ENCODE peak calls at places on chromosomes 12 and 14, in four cellular contexts. R, S, W and O are unnamed samples.

GRCh38 chr12:111304642-111305071 is 64.2 kb downstream of the PHETA1 start:
- DNase-seq in R (peak; percentile 71), S (no peak), W (no peak), O (no peak)

GRCh38 chr14:88233915-88234314 is 89.2 kb downstream of the KCNK10 start:
- DNase-seq in R (peak; percentile 15), S (peak; percentile 40), W (no peak), O (peak; percentile 48)

GRCh38 chr14:55383039-55383438 is 28.6 kb downstream of the ATG14 start:
- DNase-seq in R (no peak), S (no peak), W (no peak), O (no peak)

GRCh38 chr12:117076410-117077372 is 22.5 kb downstream of the TESC start:
- DNase-seq in R (no peak), S (no peak), W (no peak), O (no peak)

GRCh38 chr14:77590845-77591506 is 25.5 kb downstream of the SPTLC2 start:
- DNase-seq in R (no peak), S (no peak), W (no peak), O (no peak)

GRCh38 chr14:34965365-34965764 is 17.4 kb upstream of the SRP54 start:
- DNase-seq in R (no peak), S (no peak), W (no peak), O (no peak)

GRCh38 chr14:73266317-73266716 is 29.0 kb downstream of the PAPLN start:
- DNase-seq in R (no peak), S (no peak), W (no peak), O (no peak)

GRCh38 chr14:58977366-58977765 is 211.1 kb upstream of the DAAM1 start:
- DNase-seq in R (no peak), S (no peak), W (no peak), O (no peak)

GRCh38 chr14:44963775-44964380 is 1.9 kb downstream of the TOGARAM1 start:
- DNase-seq in R (no peak), S (peak; percentile 41), W (no peak), O (no peak)

GRCh38 chr12:127537070-127537469 is 729.9 kb upstream of the TMEM132C start:
- DNase-seq in R (no peak), S (no peak), W (no peak), O (no peak)

GRCh38 chr12:62792526-62792925 is 142.4 kb downstream of the PPM1H start:
- DNase-seq in R (no peak), S (no peak), W (no peak), O (no peak)

GRCh38 chr12:26264215-26264838 is 69.0 kb downstream of the SSPN start:
- DNase-seq in R (no peak), S (no peak), W (no peak), O (no peak)

GRCh38 chr12:129540249-129540648 is 363.6 kb downstream of the TMEM132D start:
- DNase-seq in R (no peak), S (no peak), W (no peak), O (no peak)

GRCh38 chr14:90547250-90547649 is 150.4 kb downstream of the CALM1 start:
- DNase-seq in R (no peak), S (no peak), W (no peak), O (no peak)

GRCh38 chr12:43291516-43291915 is 260.5 kb downstream of the ADAMTS20 start:
- DNase-seq in R (no peak), S (no peak), W (no peak), O (no peak)

GRCh38 chr14:102824832-102825231 is 47.6 kb downstream of the TRAF3 start:
- DNase-seq in R (no peak), S (no peak), W (no peak), O (no peak)

GRCh38 chr14:72665259-72665658 is 228.6 kb downstream of the DPF3 start:
- DNase-seq in R (no peak), S (peak; percentile 7), W (no peak), O (peak; percentile 35)

GRCh38 chr12:119061208-119061796 is 80.0 kb downstream of the SRRM4 start:
- DNase-seq in R (peak; percentile 47), S (peak; percentile 27), W (no peak), O (no peak)

GRCh38 chr14:59306775-59307174 is 118.3 kb downstream of the DAAM1 start:
- DNase-seq in R (no peak), S (no peak), W (no peak), O (peak; percentile 28)

GRCh38 chr12:24850486-24850885 is 98.4 kb downstream of the BCAT1 start:
- DNase-seq in R (no peak), S (no peak), W (no peak), O (no peak)

GRCh38 chr12:49537709-49538601 is 875 bp upstream of the KCNH3 start:
- DNase-seq in R (no peak), S (no peak), W (no peak), O (peak; percentile 48)

GRCh38 chr12:55931317-55931779 is 386 bp downstream of the DGKA start:
- DNase-seq in R (peak; percentile 32), S (no peak), W (no peak), O (peak; percentile 38)

GRCh38 chr12:55931780-55932545 is 1.0 kb downstream of the DGKA start:
- DNase-seq in R (peak; percentile 69), S (no peak), W (no peak), O (no peak)

GRCh38 chr12:55929306-55929791 is 1.6 kb upstream of the DGKA start:
- DNase-seq in R (no peak), S (no peak), W (peak; percentile 70), O (no peak)

GRCh38 chr12:55932546-55932919 is 1.6 kb downstream of the DGKA start:
- DNase-seq in R (no peak), S (no peak), W (no peak), O (no peak)

DNA sequence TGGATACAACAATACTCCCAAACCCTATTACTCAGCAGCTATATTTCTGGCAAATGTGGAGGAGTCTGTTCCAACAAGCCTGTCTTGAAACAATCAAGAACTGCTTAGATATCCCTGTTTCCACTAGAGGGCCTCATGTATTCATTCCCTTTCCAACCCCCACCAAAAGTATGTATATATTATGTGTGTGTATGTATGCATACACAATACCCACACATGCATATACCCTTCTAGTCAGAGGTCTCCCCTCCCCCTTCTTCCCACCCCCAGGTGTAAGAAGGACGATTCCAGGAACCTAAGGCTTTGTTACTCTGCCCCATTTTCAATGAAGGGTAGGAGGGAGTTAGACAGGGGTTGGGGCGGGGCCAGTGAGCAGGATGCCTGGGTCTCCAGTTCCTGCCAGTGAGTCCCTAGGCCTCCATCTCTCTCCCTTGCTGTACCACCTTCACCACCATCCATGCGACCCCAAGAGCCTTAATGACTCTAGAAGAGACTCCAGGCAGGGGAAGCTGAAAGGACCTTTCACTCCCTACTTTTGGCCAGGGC is at the start of gene DGKA:
- DNase-seq in R (peak; percentile 67), S (peak; percentile 65), W (peak; percentile 53), O (peak; percentile 69)
- TF ChIP-seq USF2 in R (no peak), S (no peak), W (no peak), O (no peak)

GRCh38 chr14:75519826-75520692 is 2.2 kb upstream of the BATF start:
- DNase-seq in R (no peak), S (no peak), W (no peak), O (no peak)

GRCh38 chr14:75522224-75522764 is at the start of gene BATF:
- DNase-seq in R (no peak), S (no peak), W (no peak), O (no peak)

GRCh38 chr14:75522919-75523318 is 650 bp downstream of the BATF start:
- DNase-seq in R (no peak), S (no peak), W (no peak), O (no peak)

GRCh38 chr14:75520852-75521251 is 1.4 kb upstream of the BATF start:
- DNase-seq in R (no peak), S (no peak), W (no peak), O (no peak)

DNA sequence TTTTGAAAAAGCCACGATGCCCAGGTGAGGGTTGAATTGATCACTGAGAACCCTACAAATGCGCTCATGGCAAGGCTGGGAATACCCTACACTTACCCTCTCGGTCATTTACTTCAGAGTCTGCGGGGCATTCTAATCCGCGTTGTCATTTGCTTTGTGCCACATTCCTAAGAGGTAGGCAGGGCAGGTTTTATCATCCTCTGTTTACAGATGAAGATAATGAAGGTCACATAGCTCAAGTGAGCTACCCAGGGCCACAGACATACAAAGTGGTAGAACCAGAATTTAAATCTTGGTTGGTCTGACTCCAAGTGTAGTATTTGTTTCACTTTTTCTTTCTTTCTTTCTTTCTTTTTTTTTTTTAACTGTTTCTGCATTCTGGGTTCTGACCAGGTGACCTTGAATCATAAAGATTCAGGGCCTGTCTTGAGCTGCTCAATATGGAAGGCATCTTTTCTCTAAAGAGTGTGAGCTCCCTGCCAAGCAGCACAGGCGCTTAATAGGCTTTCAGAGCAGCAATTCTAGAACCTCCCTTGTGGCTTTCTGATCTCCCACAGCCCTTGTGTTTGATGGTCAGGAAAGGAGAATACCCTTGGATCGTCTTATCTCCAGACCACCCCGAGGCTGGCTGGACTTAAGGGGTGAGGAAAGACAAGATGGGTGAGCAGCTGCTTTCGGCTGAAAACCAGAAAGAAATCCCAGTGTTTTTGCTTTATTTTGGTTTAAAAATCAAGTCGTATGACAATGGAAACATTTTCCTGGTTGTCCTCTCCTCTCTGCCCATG is 662 bp upstream of the BATF start:
- DNase-seq in R (no peak), S (peak; percentile 49), W (no peak), O (no peak)
- TF ChIP-seq CHD4 in R (no peak), S (no peak), W (no peak), O (no peak)

GRCh38 chr12:5230861-5231260 is 187.2 kb downstream of the KCNA5 start:
- DNase-seq in R (no peak), S (no peak), W (no peak), O (no peak)
- TF ChIP-seq MAX in R (no peak), S (no peak), W (no peak), O (no peak)

GRCh38 chr12:47223848-47224213 is 144.1 kb upstream of the AMIGO2 start:
- DNase-seq in R (no peak), S (peak; percentile 64), W (no peak), O (no peak)
- TF ChIP-seq USF2 in R (no peak), S (no peak), W (no peak), O (no peak)

GRCh38 chr12:47888127-47888819 is 16.5 kb downstream of the VDR start:
- DNase-seq in R (no peak), S (no peak), W (no peak), O (no peak)

GRCh38 chr12:47894068-47894467 is 10.7 kb downstream of the VDR start:
- DNase-seq in R (no peak), S (no peak), W (no peak), O (no peak)

GRCh38 chr12:47892819-47893218 is 12.0 kb downstream of the VDR start:
- DNase-seq in R (no peak), S (no peak), W (no peak), O (no peak)

GRCh38 chr12:47889040-47889439 is 15.8 kb downstream of the VDR start:
- DNase-seq in R (no peak), S (no peak), W (no peak), O (no peak)

DNA sequence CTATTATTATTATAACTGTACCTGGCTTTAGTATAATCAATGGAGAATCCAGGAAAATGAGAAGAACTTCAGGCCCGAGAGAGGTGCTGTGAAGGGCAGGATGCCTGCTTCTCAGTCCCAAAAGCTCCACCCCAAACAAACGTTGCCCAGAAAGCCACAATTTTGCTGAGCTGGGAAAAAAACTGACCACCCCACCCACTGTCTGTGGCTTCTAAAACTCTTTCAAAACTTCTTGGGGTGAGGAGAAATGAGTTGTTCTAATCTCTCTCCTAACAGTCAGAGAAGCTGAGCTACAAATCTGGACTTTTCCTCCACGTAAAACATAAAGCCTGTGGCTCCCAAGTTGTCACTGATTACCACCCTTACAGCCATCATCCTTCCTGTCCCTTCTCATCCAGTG is 13.4 kb downstream of the VDR start:
- DNase-seq in R (no peak), S (no peak), W (no peak), O (no peak)
- TF ChIP-seq CHD4 in R (no peak), S (no peak), W (no peak), O (no peak)

GRCh38 chr14:66606826-66607225 is 98.9 kb downstream of the GPHN start:
- DNase-seq in R (no peak), S (no peak), W (no peak), O (no peak)

GRCh38 chr14:66613344-66613743 is 105.4 kb downstream of the GPHN start:
- DNase-seq in R (no peak), S (no peak), W (no peak), O (no peak)

GRCh38 chr14:66610154-66610563 is 102.2 kb downstream of the GPHN start:
- DNase-seq in R (peak; percentile 2), S (peak; percentile 7), W (no peak), O (peak; percentile 20)
- TF ChIP-seq MAX in R (no peak), S (no peak), W (no peak), O (no peak)